ENCODE peak calls at places on chromosomes 16 and 17, in eight cellular contexts. E is lung, D is tibial artery, K is transverse colon, Z is esophagus squamous epithelium, M is tibial nerve, P is A673, F is heart left ventricle. O is an unnamed sample.

GRCh38 chr17:67245694-67246397 is 850 bp upstream of the HELZ start:
- DNase-seq in E (peak; percentile 33), D (no peak), K (peak; percentile 62), Z (no peak), M (no peak), P (no peak), F (peak; percentile 31), O (peak; percentile 56)

GRCh38 chr16:17510532-17510931 is 39.8 kb upstream of the XYLT1 start:
- DNase-seq in E (no peak), D (no peak), K (no peak), Z (no peak), M (no peak), P (no peak), F (no peak), O (no peak)

GRCh38 chr17:15981646-15982580 is 17.6 kb downstream of the ZSWIM7 start:
- DNase-seq in E (no peak), D (no peak), K (no peak), Z (no peak), M (no peak), P (no peak), F (no peak), O (no peak)

GRCh38 chr16:19093631-19094541 is 19.9 kb upstream of the ITPRIPL2 start:
- DNase-seq in E (no peak), D (no peak), K (no peak), Z (no peak), M (no peak), P (no peak), F (no peak), O (no peak)

GRCh38 chr17:39668141-39668924 is at the start of gene PNMT:
- DNase-seq in E (peak; percentile 62), D (peak; percentile 67), K (peak; percentile 81), Z (no peak), M (peak; percentile 55), P (peak; percentile 52), F (peak; percentile 87), O (peak; percentile 78)

GRCh38 chr16:57486858-57487834 is 853 bp upstream of the DOK4 start:
- DNase-seq in E (no peak), D (no peak), K (no peak), Z (no peak), M (no peak), P (no peak), F (no peak), O (no peak)

GRCh38 chr16:80620656-80621605 is 80.1 kb downstream of the DYNLRB2 start:
- DNase-seq in E (no peak), D (no peak), K (no peak), Z (no peak), M (no peak), P (no peak), F (no peak), O (no peak)

GRCh38 chr16:85209526-85210121 is 97.4 kb upstream of the CIBAR2 start:
- DNase-seq in E (no peak), D (no peak), K (no peak), Z (no peak), M (no peak), P (no peak), F (peak; percentile 79), O (no peak)

GRCh38 chr17:58117382-58117781 is 30.8 kb upstream of the OR4D1 start:
- DNase-seq in E (no peak), D (no peak), K (no peak), Z (no peak), M (no peak), P (no peak), F (no peak), O (no peak)

GRCh38 chr16:87834015-87834667 is 35.2 kb downstream of the SLC7A5 start:
- DNase-seq in E (no peak), D (no peak), K (no peak), Z (no peak), M (no peak), P (no peak), F (no peak), O (no peak)

GRCh38 chr16:85626191-85626951 is 13.2 kb downstream of the GSE1 start:
- DNase-seq in E (no peak), D (no peak), K (no peak), Z (no peak), M (no peak), P (peak; percentile 91), F (peak; percentile 66), O (no peak)

GRCh38 chr17:76492250-76492988 is 8.8 kb downstream of the RHBDF2 start:
- DNase-seq in E (no peak), D (no peak), K (peak; percentile 78), Z (no peak), M (no peak), P (no peak), F (no peak), O (peak; percentile 76)

GRCh38 chr17:20920813-20921199 is 122.0 kb downstream of the USP22 start:
- DNase-seq in E (no peak), D (no peak), K (no peak), Z (no peak), M (no peak), P (peak; percentile 54), F (no peak), O (no peak)

GRCh38 chr17:76675648-76676047 is 32.1 kb upstream of the ST6GALNAC1 start:
- DNase-seq in E (no peak), D (no peak), K (no peak), Z (no peak), M (no peak), P (no peak), F (no peak), O (no peak)

DNA sequence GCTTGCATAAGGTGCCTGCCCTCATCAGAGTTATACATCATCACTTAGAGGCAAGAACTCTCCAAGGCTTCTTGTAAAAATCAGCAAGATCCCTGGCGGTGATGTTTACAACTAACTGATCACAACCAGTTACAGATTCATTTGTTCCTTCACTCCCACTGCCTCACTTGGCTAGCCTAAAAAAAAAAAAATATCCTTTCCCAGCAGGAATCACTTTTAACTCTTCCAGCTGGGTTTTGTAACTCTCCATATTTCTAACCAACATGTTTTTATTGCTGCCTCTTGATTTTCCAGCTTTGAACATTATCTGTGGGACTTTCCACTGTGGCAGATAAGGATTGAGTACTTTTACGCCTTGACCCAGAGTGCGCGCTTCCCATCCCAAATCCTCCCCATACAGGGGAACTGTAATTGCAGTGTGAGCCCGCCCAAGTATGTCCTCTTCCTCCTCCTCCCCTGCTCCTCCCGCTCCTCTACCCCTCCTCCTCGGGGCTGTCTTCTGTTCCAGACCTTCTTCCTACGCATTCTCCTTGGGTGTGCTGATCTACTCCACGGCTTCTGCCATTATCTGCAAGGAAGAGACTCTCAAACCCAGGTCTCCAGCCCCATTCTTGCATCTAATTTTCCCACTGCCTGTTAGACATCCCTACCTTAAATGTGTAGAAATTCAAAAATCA is 43.4 kb downstream of the CYB5D2 start:
- DNase-seq in E (no peak), D (no peak), K (no peak), Z (no peak), M (no peak), P (no peak), F (no peak), O (no peak)
- H3K36me3 ChIP-seq in E (peaks cover 45% of the 10 kb centered on the region), D (peaks cover 82% of the 10 kb centered on the region), K (no peaks in the 10 kb centered on the region), Z (peaks cover 8% of the 10 kb centered on the region), M (peaks cover 8% of the 10 kb centered on the region), P (peaks cover 58% of the 10 kb centered on the region), F (peaks cover 93% of the 10 kb centered on the region), O (peaks cover 4% of the 10 kb centered on the region)

DNA sequence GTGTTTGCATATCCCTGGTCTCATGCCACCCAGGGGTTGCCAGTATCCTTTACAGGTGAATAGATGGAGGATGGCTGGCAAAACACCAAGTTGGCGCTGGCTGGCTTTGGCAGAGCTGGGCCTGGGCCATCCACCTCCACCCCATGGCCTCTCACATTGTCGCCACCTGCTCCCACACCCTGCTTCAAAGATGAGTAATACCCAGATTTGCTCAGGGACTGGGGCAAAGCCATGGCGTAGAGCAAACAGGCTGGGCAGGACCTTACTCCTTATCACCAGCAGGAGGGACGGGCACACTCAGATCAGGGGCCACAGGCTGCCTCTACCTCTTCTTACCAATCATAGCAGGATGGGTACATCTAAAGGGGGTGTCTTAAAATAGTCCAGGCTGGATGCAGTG is 24.3 kb downstream of the PLA2G10 start:
- DNase-seq in E (peak; percentile 57), D (no peak), K (peak; percentile 90), Z (no peak), M (no peak), P (no peak), F (no peak), O (peak; percentile 95)
- TF ChIP-seq CTCF in E (no peak), D (no peak), K (peak; percentile 14), Z (no peak), M (no peak), P (no peak), F (no peak), O (no peak)

GRCh38 chr16:28139530-28139929 is 72.2 kb downstream of the XPO6 start:
- DNase-seq in E (no peak), D (no peak), K (no peak), Z (no peak), M (no peak), P (no peak), F (no peak), O (no peak)

GRCh38 chr16:28146536-28146935 is 65.2 kb downstream of the XPO6 start:
- DNase-seq in E (no peak), D (no peak), K (no peak), Z (no peak), M (no peak), P (no peak), F (no peak), O (no peak)

GRCh38 chr16:28136751-28137434 is 73.4 kb upstream of the GSG1L start:
- DNase-seq in E (no peak), D (no peak), K (no peak), Z (no peak), M (no peak), P (peak; percentile 28), F (no peak), O (no peak)

DNA sequence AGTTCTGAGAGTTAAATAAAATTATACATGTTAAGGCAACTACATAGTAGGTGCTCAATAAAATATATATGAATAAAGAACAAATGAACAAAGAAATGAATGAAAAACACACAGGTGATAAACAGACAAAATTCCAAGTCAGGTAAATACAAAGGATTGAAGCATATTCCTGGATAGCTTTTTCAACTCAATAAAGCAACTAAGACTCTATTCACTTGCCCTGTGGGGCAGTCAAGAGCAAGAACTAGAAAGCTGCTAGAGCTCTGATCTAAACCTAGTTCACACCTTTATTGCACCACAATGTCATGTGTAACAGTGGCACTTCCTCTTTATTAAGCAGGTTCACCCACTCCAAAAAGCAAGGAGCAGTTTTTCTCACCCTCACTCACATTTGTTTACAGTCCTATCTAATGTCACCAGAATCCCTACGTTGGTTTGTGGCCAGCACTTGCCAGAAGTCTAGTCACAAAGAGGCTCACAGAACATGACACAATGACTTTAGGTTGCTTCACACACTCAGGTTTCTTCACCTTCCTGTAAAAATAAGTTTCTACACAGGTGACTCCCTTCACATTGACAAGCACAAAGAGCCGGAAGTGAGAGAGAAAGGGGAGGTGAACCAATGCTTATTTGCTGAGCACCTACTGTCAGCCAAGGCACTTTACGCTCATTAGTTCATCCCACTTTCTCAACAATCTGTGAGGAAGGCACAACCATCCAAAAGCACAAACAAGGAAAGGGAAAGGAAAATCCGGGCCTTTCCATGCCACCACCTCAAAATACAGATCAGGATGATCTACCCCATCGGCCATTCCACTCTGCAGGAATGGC is 70.8 kb downstream of the XPO6 start:
- DNase-seq in E (peak; percentile 60), D (no peak), K (peak; percentile 37), Z (no peak), M (no peak), P (no peak), F (no peak), O (no peak)
- H3K4me3 ChIP-seq in E (no peak overlapping the region), D (no peak overlapping the region), K (no peak overlapping the region), Z (no peak overlapping the region), M (no peak overlapping the region), P (peak overlapping the region; percentile 18), F (no peak overlapping the region), O (no peak overlapping the region)

DNA sequence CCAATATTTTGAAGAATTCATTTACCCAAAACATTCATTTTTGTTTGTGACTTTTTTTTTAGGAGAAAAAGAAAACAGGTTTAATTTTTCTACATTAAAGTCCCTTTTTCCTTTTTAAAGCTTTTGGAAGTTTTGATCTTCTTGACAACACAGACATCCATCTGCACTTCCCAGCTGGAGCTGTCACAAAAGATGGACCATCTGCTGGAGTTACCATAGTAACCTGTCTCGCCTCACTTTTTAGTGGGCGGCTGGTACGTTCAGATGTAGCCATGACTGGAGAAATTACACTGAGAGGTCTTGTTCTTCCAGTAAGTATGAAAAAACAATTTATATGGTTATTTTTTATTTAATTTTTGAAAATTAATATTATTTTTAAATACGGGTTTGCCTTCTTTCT is 37.2 kb downstream of the SIAH1 start:
- DNase-seq in E (no peak), D (no peak), K (no peak), Z (no peak), M (no peak), P (no peak), F (no peak), O (no peak)
- H3K36me3 ChIP-seq in E (peaks cover 28% of the 10 kb centered on the region), D (peaks cover 62% of the 10 kb centered on the region), K (no peaks in the 10 kb centered on the region), Z (peaks cover 4% of the 10 kb centered on the region), M (no peaks in the 10 kb centered on the region), P (peaks cover 46% of the 10 kb centered on the region), F (peaks cover 79% of the 10 kb centered on the region), O (peaks cover 6% of the 10 kb centered on the region)

O was measured in colonic mucosa.